ENCODE peak calls at places on chromosomes 7 and 10, in nine cellular contexts. L is DND-41, N is neuronal stem cell, M is aorta, C is mesendoderm, T is brain microvascular endothelial cell, Q is GM23248, W is tibial nerve, G is GM12878. V is an unnamed sample.

GRCh38 chr10:74640134-74640533 is 186.3 kb upstream of the KAT6B start:
- DNase-seq in L (no peak), N (peak), Q (no peak), C (peak), M (no peak), G (peak), T (no peak), W (no peak), V (no peak)

GRCh38 chr7:49771427-49772176 is 1.8 kb upstream of the VWC2 start:
- DNase-seq in G (no peak), L (no peak), T (no peak), Q (no peak), W (no peak), C (no peak), N (no peak), M (no peak), V (no peak)

GRCh38 chr7:115070311-115070710 is 148.4 kb downstream of the MDFIC start:
- DNase-seq in Q (no peak), G (no peak), N (no peak), M (no peak), W (no peak), C (no peak), L (no peak), T (no peak), V (no peak)

GRCh38 chr7:26588511-26588910 is 275.9 kb downstream of the SKAP2 start:
- DNase-seq in Q (no peak), C (no peak), T (no peak), G (no peak), W (no peak), L (no peak), M (no peak), N (no peak), V (no peak)

GRCh38 chr7:12423995-12424745 is 20.5 kb upstream of the VWDE start:
- DNase-seq in N (no peak), T (no peak), W (no peak), Q (no peak), C (peak), G (no peak), L (no peak), M (no peak), V (no peak)

GRCh38 chr7:47654672-47655340 is 72.9 kb upstream of the TNS3 start:
- DNase-seq in N (no peak), M (no peak), T (peak), L (no peak), C (no peak), G (no peak), Q (peak), W (no peak), V (no peak)

GRCh38 chr7:84372155-84372621 is 177.6 kb upstream of the SEMA3A start:
- DNase-seq in G (no peak), M (no peak), C (no peak), L (no peak), T (peak), Q (peak), N (no peak), W (no peak), V (no peak)

GRCh38 chr7:114703677-114704076 is 218.2 kb upstream of the MDFIC start:
- DNase-seq in L (no peak), N (no peak), W (no peak), G (no peak), T (peak), M (no peak), C (no peak), Q (peak), V (no peak)

GRCh38 chr10:128927389-128927788 is 539.7 kb upstream of the MGMT start:
- DNase-seq in G (no peak), C (no peak), W (peak), N (no peak), Q (no peak), L (no peak), M (no peak), T (no peak), V (no peak)

GRCh38 chr10:72116372-72116771 is 28.0 kb upstream of the SPOCK2 start:
- DNase-seq in N (no peak), L (no peak), W (no peak), G (no peak), Q (no peak), C (no peak), M (no peak), T (no peak), V (no peak)

GRCh38 chr7:38840736-38841460 is 68.1 kb downstream of the VPS41 start:
- DNase-seq in T (peak), W (no peak), C (no peak), L (no peak), Q (peak), N (no peak), M (no peak), G (no peak), V (no peak)

GRCh38 chr10:18545626-18546025 is 105.8 kb downstream of the NSUN6 start:
- DNase-seq in L (no peak), C (no peak), Q (peak), G (no peak), W (no peak), T (peak), N (no peak), M (no peak), V (no peak)

DNA sequence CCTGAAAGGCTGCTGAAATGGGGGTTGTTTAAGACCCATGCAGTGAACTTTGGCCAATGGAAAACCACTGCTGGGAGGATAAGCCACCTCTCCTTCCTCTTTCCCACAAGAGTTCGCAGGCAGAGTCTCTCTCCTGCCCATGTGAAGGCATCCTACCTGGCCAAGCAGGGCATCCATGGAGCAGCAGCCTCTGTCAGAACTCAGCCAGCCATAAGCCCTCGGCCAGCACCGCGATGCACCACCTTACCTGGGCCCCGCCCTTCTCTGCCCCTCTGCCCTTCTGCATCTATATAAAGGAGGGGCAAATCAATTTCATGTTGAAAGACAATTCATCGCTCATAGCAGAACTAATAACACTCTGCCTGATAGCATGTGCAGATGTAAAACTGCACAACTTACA is 6.1 kb upstream of the STK32C start:
- DNase-seq in G (no peak), N (no peak), W (no peak), M (peak), T (no peak), L (no peak), C (no peak), Q (no peak), V (no peak)
- H3K27ac ChIP-seq in G (no peak), N (no peak), W (no peak), M (no peak), T (no peak), L (no peak), C (no peak), Q (no peak), V (no peak)

GRCh38 chr10:125011171-125011925 is 69.4 kb downstream of the ZRANB1 start:
- DNase-seq in C (no peak), N (no peak), W (no peak), L (no peak), M (peak), T (no peak), Q (no peak), G (no peak), V (no peak)

GRCh38 chr10:125008689-125009579 is 67.0 kb downstream of the ZRANB1 start:
- DNase-seq in N (no peak), T (no peak), G (no peak), M (peak), C (peak), L (no peak), W (no peak), Q (no peak), V (no peak)

GRCh38 chr10:125010362-125010761 is 68.4 kb downstream of the ZRANB1 start:
- DNase-seq in G (no peak), M (no peak), T (no peak), N (no peak), L (no peak), Q (no peak), W (no peak), C (peak), V (no peak)

GRCh38 chr10:125007436-125007835 is 65.5 kb downstream of the ZRANB1 start:
- DNase-seq in G (no peak), C (no peak), M (no peak), Q (no peak), N (no peak), W (no peak), L (no peak), T (no peak), V (no peak)

DNA sequence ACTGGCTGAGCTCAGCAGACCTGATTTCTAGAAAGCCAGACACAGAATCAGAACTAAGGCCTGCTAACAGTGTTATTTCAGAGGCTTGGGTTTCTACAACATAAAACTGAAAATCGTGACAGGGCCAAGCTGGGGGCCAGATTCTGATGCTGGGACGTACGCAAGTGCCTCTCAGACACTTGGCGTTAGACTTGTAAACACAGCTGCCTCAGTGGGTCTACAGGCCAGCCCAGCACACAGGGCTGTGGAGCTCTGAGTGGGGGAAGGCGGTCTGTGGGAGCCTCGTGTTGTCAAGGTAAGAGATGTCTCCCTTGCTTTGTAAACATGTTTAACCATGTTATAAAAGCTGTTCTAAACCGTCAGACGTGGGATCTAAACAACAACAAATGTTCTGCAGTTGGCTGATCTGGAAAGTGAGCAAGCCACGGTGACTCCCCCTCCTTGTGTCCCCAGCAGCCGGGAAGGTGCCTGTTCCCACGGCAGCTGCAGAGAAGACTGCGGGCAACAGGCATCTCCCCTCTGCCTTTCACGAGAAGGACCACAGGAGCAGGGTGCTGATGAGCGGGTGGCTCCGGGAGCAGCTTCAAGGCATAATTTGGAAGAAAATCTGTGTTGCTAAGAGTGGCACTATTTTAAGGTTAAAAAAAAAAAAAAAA is 67.8 kb downstream of the ZRANB1 start:
- DNase-seq in W (no peak), T (no peak), L (no peak), G (no peak), N (no peak), C (no peak), M (no peak), Q (no peak), V (no peak)
- H3K27ac ChIP-seq in W (no peak), T (no peak), L (no peak), G (no peak), N (peak), C (no peak), M (peak), Q (no peak), V (no peak)

DNA sequence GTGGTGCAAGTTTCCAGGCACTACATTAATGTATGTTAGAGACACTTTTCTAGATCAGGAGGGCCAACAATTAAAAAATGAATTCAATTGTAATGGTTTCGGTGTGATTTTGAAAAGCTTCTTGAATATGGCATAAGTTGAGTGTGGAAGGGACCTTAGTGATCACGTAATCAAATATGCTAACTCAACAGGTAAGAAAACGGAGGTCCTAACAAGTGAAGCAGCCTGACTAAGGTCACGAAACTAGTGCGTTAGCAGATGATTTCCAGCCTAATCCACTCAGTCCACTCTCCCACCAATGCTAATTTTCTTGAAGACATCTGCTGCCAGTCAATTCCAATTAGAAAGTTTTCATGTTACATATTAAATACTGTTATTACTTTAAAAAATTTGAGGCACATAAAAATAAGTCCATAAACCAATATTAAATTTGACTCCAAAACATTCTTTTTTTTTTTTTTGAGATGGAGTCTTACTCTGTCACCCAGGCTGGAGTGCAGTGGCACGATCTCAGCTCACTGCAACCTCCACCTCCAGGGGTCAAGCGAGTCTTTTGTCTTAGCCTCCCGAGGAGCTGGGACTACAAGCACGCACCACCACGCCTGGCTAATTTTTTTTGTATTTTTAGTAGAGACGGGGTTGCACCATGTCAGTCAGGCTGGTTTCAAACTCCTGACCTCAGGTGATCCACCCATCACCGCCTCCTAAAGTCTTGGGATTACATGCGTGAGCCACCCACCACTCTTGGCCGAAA is 2.3 kb upstream of the RSBN1L start:
- DNase-seq in T (no peak), N (no peak), M (no peak), G (no peak), L (no peak), Q (no peak), C (no peak), W (no peak), V (no peak)
- H3K27ac ChIP-seq in T (no peak), N (no peak), M (no peak), G (no peak), L (no peak), Q (no peak), C (no peak), W (no peak), V (no peak)

GRCh38 chr10:30040597-30040996 is 18.8 kb downstream of the JCAD start:
- DNase-seq in C (no peak), Q (no peak), W (no peak), L (no peak), G (no peak), N (no peak), M (no peak), T (no peak), V (no peak)
- H3K27ac ChIP-seq in C (no peak), Q (no peak), W (no peak), L (peak), G (no peak), N (no peak), M (no peak), T (no peak), V (no peak)

DNA sequence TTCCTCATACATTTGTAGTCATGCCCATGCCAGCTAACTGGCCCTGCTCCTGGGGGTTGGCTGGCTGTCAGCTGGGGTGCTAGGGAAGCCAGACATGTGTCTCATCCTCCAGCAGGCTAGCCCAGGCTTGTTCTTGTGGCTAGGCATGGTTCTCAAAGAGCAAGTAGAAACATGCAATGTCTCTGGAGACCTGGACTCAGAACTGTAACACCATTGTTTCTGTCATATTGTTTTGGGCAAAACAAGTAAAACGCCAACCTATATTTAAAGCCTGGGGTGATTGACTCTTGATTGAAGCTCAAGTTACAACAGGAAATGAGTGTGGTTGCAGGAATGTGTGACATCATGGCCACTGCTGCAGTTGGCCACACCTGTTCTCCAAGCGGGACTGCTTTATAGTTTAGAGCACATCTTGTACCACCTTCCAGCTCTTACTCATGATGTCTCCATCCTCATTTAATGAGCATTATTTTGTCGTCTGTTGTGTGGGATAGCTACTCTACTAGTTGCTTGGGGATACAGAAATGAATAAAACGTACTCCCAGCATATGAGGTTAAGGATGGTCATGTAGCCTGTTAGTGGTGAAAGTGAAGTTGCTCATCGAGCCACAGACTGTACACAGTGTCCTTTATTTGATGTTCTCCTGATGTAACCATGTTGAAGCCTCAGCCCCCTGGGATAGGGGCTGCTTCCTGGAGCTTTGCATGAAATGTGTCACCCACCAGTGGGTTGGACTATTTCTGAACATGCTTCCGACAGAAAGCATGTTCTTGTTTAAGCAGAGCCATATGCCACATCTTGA is 168.4 kb downstream of the SORCS3 start:
- DNase-seq in L (peak), Q (peak), W (no peak), C (peak), G (no peak), M (no peak), N (no peak), T (no peak), V (no peak)
- H3K27ac ChIP-seq in L (no peak), Q (no peak), W (no peak), C (peak), G (no peak), M (no peak), N (no peak), T (no peak), V (no peak)

DNA sequence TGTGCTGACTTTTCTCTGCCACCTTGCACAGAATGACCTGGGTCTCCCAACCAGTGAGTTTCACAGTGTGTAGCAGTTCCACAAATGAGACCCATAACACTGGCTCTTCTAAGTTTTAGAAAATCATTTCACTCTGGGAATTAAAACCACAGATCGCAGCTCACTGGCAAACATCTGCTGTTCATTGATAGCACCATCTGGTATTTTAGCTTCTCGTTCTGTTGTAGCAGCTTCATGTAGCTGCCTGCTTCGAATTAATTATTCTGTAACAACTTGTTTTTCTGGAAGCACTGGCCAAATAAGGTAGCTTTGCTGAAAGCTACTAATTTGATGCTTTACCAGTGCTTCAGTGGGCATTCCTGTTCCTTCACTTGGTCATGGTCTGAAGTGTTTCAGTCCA is 447.6 kb downstream of the XPNPEP1 start:
- DNase-seq in N (no peak), G (no peak), Q (no peak), M (no peak), T (no peak), L (no peak), C (no peak), W (no peak), V (no peak)
- H3K27ac ChIP-seq in N (peak), G (no peak), Q (no peak), M (no peak), T (no peak), L (no peak), C (peak), W (no peak), V (no peak)

DNA sequence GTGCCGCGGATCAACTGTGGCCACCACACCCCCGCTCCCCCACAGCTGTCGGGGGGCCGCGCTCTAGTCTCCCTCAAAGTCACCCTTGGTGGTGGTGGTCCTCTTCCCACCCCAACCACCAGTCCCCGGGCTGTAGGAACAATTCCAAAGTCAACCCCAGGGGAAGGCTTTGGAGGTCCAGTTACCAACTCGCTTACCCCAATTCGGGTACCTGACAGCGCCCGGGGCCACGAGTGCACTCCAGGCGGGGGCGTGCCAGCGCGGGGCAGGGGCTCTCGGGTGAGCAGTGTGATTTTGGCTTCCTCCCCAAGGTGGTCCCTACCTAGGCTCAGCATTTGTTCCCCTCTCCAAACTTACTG is 584 bp upstream of the ZMIZ1 start:
- DNase-seq in T (no peak), N (peak), W (no peak), C (no peak), M (no peak), Q (peak), G (no peak), L (no peak), V (no peak)
- H3K27ac ChIP-seq in T (no peak), N (peak), W (peak), C (peak), M (peak), Q (peak), G (no peak), L (peak), V (peak)